ENCODE peak calls at places on chromosomes 4 and X, in eight cellular contexts. N, J, A, C, X, U, S and M are unnamed samples.

GRCh38 chr4:78533854-78534253 is 17.7 kb upstream of the ANXA3 start:
- DNase-seq in U (no peak), A (no peak), N (no peak), J (no peak), C (no peak), X (no peak), S (no peak), M (no peak)

GRCh38 chr4:5952286-5953002 is 59.6 kb upstream of the CRMP1 start:
- DNase-seq in S (no peak), J (no peak), N (no peak), X (no peak), C (no peak), A (no peak), U (no peak), M (peak; percentile 22)

GRCh38 chr4:121842862-121843261 is 19.2 kb upstream of the CCNA2 start:
- DNase-seq in S (no peak), U (no peak), N (no peak), C (no peak), J (no peak), A (no peak), X (no peak), M (no peak)

GRCh38 chrX:41412261-41413167 is 34.6 kb upstream of the NYX start:
- DNase-seq in C (peak; percentile 32), S (no peak), N (peak; percentile 31), A (no peak), X (no peak), J (peak; percentile 9), U (no peak), M (no peak)

GRCh38 chr4:102139132-102139573 is 206.1 kb downstream of the SLC39A8 start:
- DNase-seq in A (no peak), U (no peak), N (no peak), J (peak; percentile 14), S (no peak), X (no peak), C (no peak), M (no peak)

GRCh38 chr4:147732516-147733193 is 767 bp downstream of the ARHGAP10 start:
- DNase-seq in U (peak; percentile 52), C (peak; percentile 55), N (peak; percentile 75), J (peak; percentile 17), A (peak; percentile 35), X (peak; percentile 36), S (peak; percentile 75), M (peak; percentile 72)

GRCh38 chr4:54077812-54078211 is 13.4 kb upstream of the CHIC2 start:
- DNase-seq in N (no peak), J (no peak), X (no peak), U (peak; percentile 24), S (no peak), C (no peak), A (no peak), M (no peak)

GRCh38 chrX:74835566-74835965 is 89.7 kb downstream of the NEXMIF start:
- DNase-seq in C (no peak), U (no peak), X (no peak), J (no peak), S (no peak), N (no peak), A (no peak), M (no peak)

GRCh38 chrX:151151668-151152267 is 24.6 kb upstream of the GPR50 start:
- DNase-seq in X (no peak), S (peak; percentile 64), A (peak; percentile 40), C (no peak), J (peak; percentile 33), N (no peak), U (peak; percentile 39), M (no peak)

GRCh38 chr4:183337833-183338232 is 15.6 kb upstream of the CLDN24 start:
- DNase-seq in C (no peak), S (no peak), J (no peak), A (no peak), N (no peak), X (no peak), U (no peak), M (no peak)

GRCh38 chrX:111270339-111270738 is at the start of gene CAPN6:
- DNase-seq in N (peak; percentile 32), A (peak; percentile 8), X (no peak), J (no peak), U (no peak), C (peak; percentile 18), S (no peak), M (no peak)

GRCh38 chr4:76305033-76305687 is 1.4 kb upstream of the STBD1 start:
- DNase-seq in N (no peak), J (no peak), A (no peak), C (no peak), S (no peak), U (no peak), X (no peak), M (no peak)

GRCh38 chrX:132480581-132481203 is 8.1 kb downstream of the MBNL3 start:
- DNase-seq in A (no peak), X (no peak), N (no peak), C (no peak), J (peak; percentile 18), S (peak; percentile 22), U (peak; percentile 26), M (no peak)

GRCh38 chrX:130769835-130770234 is 133.2 kb downstream of the ENOX2 start:
- DNase-seq in J (no peak), A (no peak), X (no peak), S (peak; percentile 71), N (no peak), U (no peak), C (no peak), M (no peak)

GRCh38 chrX:15043538-15043937 is 170.3 kb downstream of the MOSPD2 start:
- DNase-seq in J (no peak), C (no peak), X (no peak), A (no peak), U (no peak), S (no peak), N (no peak), M (no peak)

GRCh38 chrX:151801980-151802379 is 67.4 kb downstream of the CNGA2 start:
- DNase-seq in A (no peak), J (no peak), C (no peak), S (no peak), U (peak; percentile 1), X (no peak), N (no peak), M (no peak)

GRCh38 chrX:14697453-14697852 is 168.1 kb downstream of the GLRA2 start:
- DNase-seq in J (no peak), S (peak; percentile 2), C (no peak), U (peak; percentile 43), A (peak; percentile 1), N (peak; percentile 51), X (peak; percentile 21), M (no peak)

GRCh38 chr4:66662620-66663019 is 882.7 kb downstream of the CENPC start:
- DNase-seq in X (no peak), C (no peak), J (no peak), U (no peak), N (no peak), S (no peak), A (no peak), M (no peak)

GRCh38 chrX:75784689-75785491 is at the start of gene MAGEE2:
- DNase-seq in S (no peak), N (no peak), A (no peak), C (peak; percentile 28), U (no peak), X (no peak), J (no peak), M (no peak)

GRCh38 chr4:180485407-180485806 is 1757.8 kb upstream of the TENM3 start:
- DNase-seq in S (no peak), J (no peak), U (no peak), N (no peak), A (no peak), C (no peak), X (no peak), M (no peak)

GRCh38 chr4:119666653-119667091 is 38.1 kb upstream of the PDE5A start:
- DNase-seq in J (no peak), N (no peak), A (peak; percentile 8), C (no peak), U (no peak), S (peak; percentile 8), X (peak; percentile 4), M (no peak)

GRCh38 chrX:31130457-31131215 is 58.8 kb upstream of the FTHL17 start:
- DNase-seq in S (no peak), U (no peak), C (no peak), J (no peak), N (no peak), X (no peak), A (no peak), M (no peak)

GRCh38 chr4:170336238-170336775 is 246.6 kb upstream of the AADAT start:
- DNase-seq in U (no peak), N (no peak), A (no peak), S (peak; percentile 31), C (no peak), J (no peak), X (no peak), M (no peak)

GRCh38 chr4:813900-814299 is 12.0 kb downstream of the CPLX1 start:
- DNase-seq in C (no peak), S (no peak), N (peak; percentile 29), J (no peak), X (no peak), A (no peak), U (no peak), M (no peak)

GRCh38 chr4:136562842-136563241 is 969.5 kb downstream of the PCDH18 start:
- DNase-seq in C (no peak), N (no peak), J (no peak), U (peak; percentile 14), S (no peak), X (no peak), A (no peak), M (no peak)

GRCh38 chr4:76772498-76773106 is 125.3 kb downstream of the SOWAHB start:
- DNase-seq in N (no peak), J (no peak), A (no peak), U (no peak), X (no peak), C (no peak), S (no peak), M (no peak)

GRCh38 chrX:103417370-103417769 is 41.0 kb downstream of the BEX3 start:
- DNase-seq in J (no peak), A (no peak), U (no peak), S (no peak), N (no peak), X (no peak), C (no peak), M (no peak)

GRCh38 chr4:158020734-158021346 is 152.0 kb downstream of the GASK1B start:
- DNase-seq in U (peak; percentile 79), A (no peak), C (no peak), S (peak; percentile 34), X (no peak), N (no peak), J (no peak), M (no peak)

GRCh38 chr4:89657931-89658700 is 178.8 kb downstream of the SNCA start:
- DNase-seq in J (no peak), S (peak; percentile 13), X (no peak), C (no peak), A (no peak), U (peak; percentile 45), N (no peak), M (no peak)